ENCODE peak calls at places on chromosomes 4 and X, in six cellular contexts. G, O, Q, S, F and I are unnamed samples.

GRCh38 chr4:139961344-139961948 is 192.5 kb downstream of the MAML3 start:
- DNase-seq in F (no peak), S (no peak), Q (no peak), G (no peak), O (no peak), I (no peak)

GRCh38 chr4:177119021-177119461 is 190.6 kb upstream of the NEIL3 start:
- DNase-seq in S (no peak), Q (no peak), F (no peak), O (no peak), G (no peak), I (no peak)

GRCh38 chrX:13721371-13721770 is 13.0 kb downstream of the TRAPPC2 start:
- DNase-seq in O (no peak), G (no peak), Q (no peak), S (no peak), F (no peak), I (no peak)

GRCh38 chr4:32499176-32499575 is 1779.0 kb downstream of the PCDH7 start:
- DNase-seq in O (no peak), G (no peak), Q (no peak), S (no peak), F (no peak), I (no peak)

GRCh38 chrX:155148724-155149537 is 67.3 kb upstream of the VBP1 start:
- DNase-seq in S (peak; percentile 34), Q (no peak), G (peak; percentile 15), O (no peak), F (no peak), I (peak; percentile 37)

GRCh38 chrX:54181196-54181953 is 1.7 kb downstream of the FAM120C start:
- DNase-seq in Q (no peak), G (no peak), F (no peak), S (no peak), O (no peak), I (peak; percentile 27)

GRCh38 chr4:78070731-78071282 is 13.7 kb downstream of the FRAS1 start:
- DNase-seq in O (no peak), G (no peak), F (no peak), Q (no peak), S (no peak), I (no peak)

GRCh38 chr4:183950536-183950935 is 45.4 kb downstream of the STOX2 start:
- DNase-seq in G (no peak), F (no peak), S (peak; percentile 28), Q (no peak), O (no peak), I (no peak)

GRCh38 chr4:124903995-124904722 is 191.6 kb upstream of the ANKRD50 start:
- DNase-seq in S (no peak), Q (no peak), G (no peak), O (peak; percentile 78), F (peak; percentile 25), I (peak; percentile 28)

GRCh38 chrX:87409113-87409841 is 108.3 kb upstream of the KLHL4 start:
- DNase-seq in G (no peak), F (no peak), S (peak; percentile 6), O (no peak), Q (no peak), I (no peak)